ENCODE peak calls at places on chromosomes 5 and 9, in five cellular contexts. One of them, this sample, is unnamed.

GRCh38 chr9:113463418-113464285 is at the start of gene RGS3:
- DNase-seq in naive thymus-derived CD4-positive, alpha-beta T cell: no peak
- DNase-seq in heart left ventricle: peak; percentile 73
- DNase-seq in spleen: no peak
- DNase-seq in endothelial cell of umbilical vein: peak; percentile 48
- DNase-seq in this sample: peak; percentile 87

GRCh38 chr9:89949116-89949515 is 344.3 kb downstream of the GADD45G start:
- DNase-seq in naive thymus-derived CD4-positive, alpha-beta T cell: no peak
- DNase-seq in heart left ventricle: no peak
- DNase-seq in spleen: no peak
- DNase-seq in endothelial cell of umbilical vein: no peak
- DNase-seq in this sample: no peak

GRCh38 chr9:2260401-2261306 is 245.5 kb downstream of the SMARCA2 start:
- DNase-seq in naive thymus-derived CD4-positive, alpha-beta T cell: no peak
- DNase-seq in heart left ventricle: no peak
- DNase-seq in spleen: no peak
- DNase-seq in endothelial cell of umbilical vein: peak; percentile 10
- DNase-seq in this sample: no peak

GRCh38 chr9:114476891-114477469 is 28.3 kb downstream of the WHRN start:
- DNase-seq in naive thymus-derived CD4-positive, alpha-beta T cell: no peak
- DNase-seq in heart left ventricle: no peak
- DNase-seq in spleen: no peak
- DNase-seq in endothelial cell of umbilical vein: peak; percentile 13
- DNase-seq in this sample: no peak

GRCh38 chr5:112283943-112284342 is 135.1 kb downstream of the EPB41L4A start:
- DNase-seq in naive thymus-derived CD4-positive, alpha-beta T cell: no peak
- DNase-seq in heart left ventricle: no peak
- DNase-seq in spleen: no peak
- DNase-seq in endothelial cell of umbilical vein: no peak
- DNase-seq in this sample: no peak

GRCh38 chr5:38853753-38854470 is 8.1 kb downstream of the OSMR start:
- DNase-seq in naive thymus-derived CD4-positive, alpha-beta T cell: no peak
- DNase-seq in heart left ventricle: no peak
- DNase-seq in spleen: no peak
- DNase-seq in endothelial cell of umbilical vein: no peak
- DNase-seq in this sample: no peak

GRCh38 chr5:139461698-139462097 is 845 bp downstream of the ECSCR start:
- DNase-seq in naive thymus-derived CD4-positive, alpha-beta T cell: no peak
- DNase-seq in heart left ventricle: no peak
- DNase-seq in spleen: no peak
- DNase-seq in endothelial cell of umbilical vein: peak; percentile 90
- DNase-seq in this sample: no peak

GRCh38 chr5:1744393-1745189 is 55.0 kb downstream of the MRPL36 start:
- DNase-seq in naive thymus-derived CD4-positive, alpha-beta T cell: no peak
- DNase-seq in heart left ventricle: no peak
- DNase-seq in spleen: peak; percentile 49
- DNase-seq in endothelial cell of umbilical vein: no peak
- DNase-seq in this sample: no peak

GRCh38 chr5:148699028-148699427 is 44.7 kb upstream of the HTR4 start:
- DNase-seq in naive thymus-derived CD4-positive, alpha-beta T cell: no peak
- DNase-seq in heart left ventricle: no peak
- DNase-seq in spleen: no peak
- DNase-seq in endothelial cell of umbilical vein: no peak
- DNase-seq in this sample: no peak

GRCh38 chr9:122816163-122816867 is 12.1 kb downstream of the PDCL start:
- DNase-seq in naive thymus-derived CD4-positive, alpha-beta T cell: peak; percentile 37
- DNase-seq in heart left ventricle: peak; percentile 62
- DNase-seq in spleen: peak; percentile 87
- DNase-seq in endothelial cell of umbilical vein: peak; percentile 98
- DNase-seq in this sample: peak; percentile 7

GRCh38 chr9:95063300-95063699 is 254.2 kb downstream of the FANCC start:
- DNase-seq in naive thymus-derived CD4-positive, alpha-beta T cell: no peak
- DNase-seq in heart left ventricle: no peak
- DNase-seq in spleen: no peak
- DNase-seq in endothelial cell of umbilical vein: no peak
- DNase-seq in this sample: no peak

GRCh38 chr5:77743181-77743580 is 33.0 kb downstream of the TBCA start:
- DNase-seq in naive thymus-derived CD4-positive, alpha-beta T cell: no peak
- DNase-seq in heart left ventricle: no peak
- DNase-seq in spleen: no peak
- DNase-seq in endothelial cell of umbilical vein: peak; percentile 67
- DNase-seq in this sample: no peak

GRCh38 chr9:22148876-22149637 is 140.0 kb upstream of the CDKN2B start:
- DNase-seq in naive thymus-derived CD4-positive, alpha-beta T cell: no peak
- DNase-seq in heart left ventricle: no peak
- DNase-seq in spleen: no peak
- DNase-seq in endothelial cell of umbilical vein: no peak
- DNase-seq in this sample: no peak

GRCh38 chr9:127723450-127723849 is 7.6 kb downstream of the TTC16 start:
- DNase-seq in naive thymus-derived CD4-positive, alpha-beta T cell: no peak
- DNase-seq in heart left ventricle: no peak
- DNase-seq in spleen: no peak
- DNase-seq in endothelial cell of umbilical vein: no peak
- DNase-seq in this sample: no peak

GRCh38 chr5:75933489-75933888 is 149.7 kb upstream of the SV2C start:
- DNase-seq in naive thymus-derived CD4-positive, alpha-beta T cell: no peak
- DNase-seq in heart left ventricle: no peak
- DNase-seq in spleen: no peak
- DNase-seq in endothelial cell of umbilical vein: no peak
- DNase-seq in this sample: no peak

GRCh38 chr9:114317665-114318357 is 5.1 kb upstream of the ORM1 start:
- DNase-seq in naive thymus-derived CD4-positive, alpha-beta T cell: no peak
- DNase-seq in heart left ventricle: no peak
- DNase-seq in spleen: peak; percentile 16
- DNase-seq in endothelial cell of umbilical vein: no peak
- DNase-seq in this sample: no peak

GRCh38 chr9:33123632-33124031 is 43.5 kb downstream of the B4GALT1 start:
- DNase-seq in naive thymus-derived CD4-positive, alpha-beta T cell: no peak
- DNase-seq in heart left ventricle: no peak
- DNase-seq in spleen: peak; percentile 55
- DNase-seq in endothelial cell of umbilical vein: no peak
- DNase-seq in this sample: no peak

GRCh38 chr9:136951541-136952353 is at the start of gene LCN12:
- DNase-seq in naive thymus-derived CD4-positive, alpha-beta T cell: peak; percentile 5
- DNase-seq in heart left ventricle: no peak
- DNase-seq in spleen: peak; percentile 77
- DNase-seq in endothelial cell of umbilical vein: no peak
- DNase-seq in this sample: no peak

GRCh38 chr9:120481842-120482241 is 98.1 kb downstream of the CDK5RAP2 start:
- DNase-seq in naive thymus-derived CD4-positive, alpha-beta T cell: no peak
- DNase-seq in heart left ventricle: no peak
- DNase-seq in spleen: no peak
- DNase-seq in endothelial cell of umbilical vein: no peak
- DNase-seq in this sample: no peak

GRCh38 chr9:85061969-85062368 is 392.4 kb downstream of the NTRK2 start:
- DNase-seq in naive thymus-derived CD4-positive, alpha-beta T cell: no peak
- DNase-seq in heart left ventricle: no peak
- DNase-seq in spleen: no peak
- DNase-seq in endothelial cell of umbilical vein: no peak
- DNase-seq in this sample: no peak
- H3K4me1 ChIP-seq in naive thymus-derived CD4-positive, alpha-beta T cell: no peaks in the 10 kb centered on the region
- H3K4me1 ChIP-seq in heart left ventricle: no peaks in the 10 kb centered on the region
- H3K4me1 ChIP-seq in spleen: no peaks in the 10 kb centered on the region
- H3K4me1 ChIP-seq in endothelial cell of umbilical vein: no peaks in the 10 kb centered on the region
- H3K4me1 ChIP-seq in this sample: no peaks in the 10 kb centered on the region

DNA sequence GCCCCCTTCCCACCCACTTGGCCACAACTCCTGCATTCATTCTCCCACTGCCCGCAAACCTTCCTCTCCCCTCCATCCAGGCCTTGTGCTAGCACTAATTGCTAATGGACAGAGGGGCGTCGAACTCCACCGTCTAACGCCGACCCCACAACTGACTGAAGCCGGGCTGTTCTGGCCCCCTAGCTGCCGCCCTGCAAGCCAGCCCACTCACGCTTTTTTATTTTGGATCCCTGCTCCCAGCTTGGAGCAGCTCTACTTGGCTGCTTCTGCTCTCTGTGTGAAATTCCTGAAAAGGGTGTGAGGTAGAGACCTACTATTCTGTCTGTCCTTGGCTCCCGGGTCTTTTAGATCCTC is 704 bp upstream of the ASTN2 start:
- DNase-seq in naive thymus-derived CD4-positive, alpha-beta T cell: no peak
- DNase-seq in heart left ventricle: no peak
- DNase-seq in spleen: no peak
- DNase-seq in endothelial cell of umbilical vein: no peak
- DNase-seq in this sample: no peak
- H3K4me1 ChIP-seq in naive thymus-derived CD4-positive, alpha-beta T cell: no peaks in the 10 kb centered on the region
- H3K4me1 ChIP-seq in heart left ventricle: peaks cover 6% of the 10 kb centered on the region
- H3K4me1 ChIP-seq in spleen: peaks cover 26% of the 10 kb centered on the region
- H3K4me1 ChIP-seq in endothelial cell of umbilical vein: no peaks in the 10 kb centered on the region
- H3K4me1 ChIP-seq in this sample: no peaks in the 10 kb centered on the region

DNA sequence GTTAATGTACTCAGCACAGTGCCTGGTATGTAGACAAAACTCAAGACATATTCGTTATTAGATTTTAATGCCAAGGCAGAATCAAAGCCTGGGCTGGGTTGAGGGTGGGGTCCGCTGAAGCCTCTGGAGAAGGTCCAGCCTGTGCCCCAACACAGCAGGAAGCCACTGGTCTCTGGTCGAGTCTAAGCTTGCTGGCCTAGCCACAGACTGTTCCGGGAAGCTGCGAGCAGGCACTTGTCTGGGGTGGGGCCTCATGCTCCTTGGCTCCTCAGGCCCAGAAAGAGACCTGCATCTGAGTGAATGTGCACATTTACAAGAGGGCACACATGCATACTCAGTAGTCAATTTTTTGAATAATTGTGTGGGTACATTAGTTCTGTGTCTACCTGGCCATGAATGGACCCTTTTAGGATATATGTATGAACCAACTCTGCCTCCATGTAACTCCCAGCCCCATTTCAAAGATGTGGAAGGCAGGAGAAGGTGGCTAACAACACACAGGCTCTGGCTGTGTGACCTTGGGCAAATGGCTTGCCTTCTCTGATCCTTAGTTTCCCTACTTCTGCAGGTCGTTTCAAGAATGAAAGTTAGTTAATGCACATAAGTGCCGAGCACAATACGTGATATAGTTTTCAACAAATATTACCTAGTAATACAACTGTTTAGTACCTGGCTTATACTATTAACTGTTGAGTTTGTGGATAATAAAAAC is 18.3 kb downstream of the FAT2 start:
- DNase-seq in naive thymus-derived CD4-positive, alpha-beta T cell: no peak
- DNase-seq in heart left ventricle: no peak
- DNase-seq in spleen: no peak
- DNase-seq in endothelial cell of umbilical vein: no peak
- DNase-seq in this sample: no peak
- H3K4me1 ChIP-seq in naive thymus-derived CD4-positive, alpha-beta T cell: peaks cover 8% of the 10 kb centered on the region
- H3K4me1 ChIP-seq in heart left ventricle: peaks cover 8% of the 10 kb centered on the region
- H3K4me1 ChIP-seq in spleen: peaks cover 8% of the 10 kb centered on the region
- H3K4me1 ChIP-seq in endothelial cell of umbilical vein: no peaks in the 10 kb centered on the region
- H3K4me1 ChIP-seq in this sample: no peaks in the 10 kb centered on the region

GRCh38 chr9:130932220-130933069 is 6.6 kb downstream of the FIBCD1 start:
- DNase-seq in naive thymus-derived CD4-positive, alpha-beta T cell: no peak
- DNase-seq in heart left ventricle: peak; percentile 77
- DNase-seq in spleen: no peak
- DNase-seq in endothelial cell of umbilical vein: no peak
- DNase-seq in this sample: no peak
- H3K4me1 ChIP-seq in naive thymus-derived CD4-positive, alpha-beta T cell: no peaks in the 10 kb centered on the region
- H3K4me1 ChIP-seq in heart left ventricle: peaks cover 12% of the 10 kb centered on the region
- H3K4me1 ChIP-seq in spleen: peaks cover 11% of the 10 kb centered on the region
- H3K4me1 ChIP-seq in endothelial cell of umbilical vein: peaks cover 7% of the 10 kb centered on the region
- H3K4me1 ChIP-seq in this sample: no peaks in the 10 kb centered on the region